ENCODE peak calls at places on chromosomes 6 and 20, in ten cellular contexts. A, T, U, E, B, D, F, S, C and Y are unnamed samples. For H3K4me1 and H3K9me3, the result is how much of the 10 kb centered on the place peaks cover.

GRCh38 chr6:9295641-9296040 is 860.3 kb upstream of the SLC35B3 start:
- DNase-seq in A (no peak), T (no peak), U (no peak), E (no peak), B (no peak), D (no peak), F (no peak), S (no peak), C (no peak), Y (no peak)

GRCh38 chr6:160264213-160264612 is 5.6 kb upstream of the SLC22A2 start:
- DNase-seq in A (no peak), T (no peak), U (no peak), E (no peak), B (no peak), D (no peak), F (no peak), S (peak), C (no peak), Y (no peak)

GRCh38 chr6:36757206-36757605 is 59.6 kb downstream of the RAB44 start:
- DNase-seq in A (no peak), T (no peak), U (no peak), E (no peak), B (no peak), D (no peak), F (no peak), S (peak), C (peak), Y (no peak)

GRCh38 chr6:47922391-47922790 is 140.6 kb downstream of the OPN5 start:
- DNase-seq in A (no peak), T (peak), U (no peak), E (peak), B (no peak), D (no peak), F (no peak), S (no peak), C (no peak), Y (no peak)

GRCh38 chr6:137389150-137389664 is 105.0 kb downstream of the OLIG3 start:
- DNase-seq in A (no peak), T (no peak), U (no peak), E (no peak), B (no peak), D (no peak), F (no peak), S (peak), C (peak), Y (no peak)

GRCh38 chr20:1283522-1284210 is 17.6 kb downstream of the SNPH start:
- DNase-seq in A (no peak), T (peak), U (peak), E (no peak), B (no peak), D (no peak), F (no peak), S (no peak), C (no peak), Y (no peak)

GRCh38 chr6:100093405-100093804 is 99.4 kb upstream of the MCHR2 start:
- DNase-seq in A (no peak), T (no peak), U (no peak), E (no peak), B (no peak), D (no peak), F (no peak), S (no peak), C (no peak), Y (peak)

GRCh38 chr6:166381733-166382499 is 824 bp downstream of the MPC1 start:
- DNase-seq in A (peak), T (peak), U (peak), E (peak), B (peak), D (peak), F (peak), S (peak), C (peak), Y (peak)

GRCh38 chr6:168041928-168042327 is 37.1 kb downstream of the FRMD1 start:
- DNase-seq in A (peak), T (no peak), U (no peak), E (no peak), B (no peak), D (peak), F (no peak), S (no peak), C (no peak), Y (no peak)

GRCh38 chr6:11143394-11144371 is 32.2 kb upstream of the ERVFRD-1 start:
- DNase-seq in A (peak), T (peak), U (peak), E (no peak), B (peak), D (peak), F (peak), S (peak), C (no peak), Y (peak)

GRCh38 chr20:38970302-38970701 is 8.2 kb downstream of the DHX35 start:
- DNase-seq in A (no peak), T (peak), U (peak), E (no peak), B (no peak), D (no peak), F (peak), S (peak), C (no peak), Y (no peak)

GRCh38 chr6:15274696-15275387 is 29.0 kb downstream of the JARID2 start:
- DNase-seq in A (no peak), T (peak), U (no peak), E (no peak), B (no peak), D (no peak), F (no peak), S (no peak), C (no peak), Y (no peak)

GRCh38 chr6:92715991-92716390 is 703.4 kb downstream of the EPHA7 start:
- DNase-seq in A (no peak), T (peak), U (no peak), E (no peak), B (no peak), D (no peak), F (no peak), S (no peak), C (no peak), Y (no peak)

GRCh38 chr20:24694157-24694726 is 224.8 kb downstream of the SYNDIG1 start:
- DNase-seq in A (peak), T (no peak), U (no peak), E (no peak), B (peak), D (no peak), F (no peak), S (no peak), C (no peak), Y (no peak)

GRCh38 chr20:8121666-8122065 is 10.4 kb upstream of the PLCB1 start:
- DNase-seq in A (no peak), T (no peak), U (no peak), E (no peak), B (no peak), D (no peak), F (no peak), S (no peak), C (no peak), Y (no peak)

GRCh38 chr20:5974531-5974930 is 24.1 kb downstream of the MCM8 start:
- DNase-seq in A (no peak), T (no peak), U (no peak), E (no peak), B (no peak), D (no peak), F (peak), S (no peak), C (no peak), Y (no peak)

GRCh38 chr6:144758602-144759001 is 473.5 kb downstream of the UTRN start:
- DNase-seq in A (no peak), T (peak), U (no peak), E (no peak), B (no peak), D (no peak), F (peak), S (peak), C (no peak), Y (no peak)

GRCh38 chr6:36753671-36754485 is 56.3 kb downstream of the RAB44 start:
- DNase-seq in A (no peak), T (no peak), U (no peak), E (no peak), B (no peak), D (no peak), F (no peak), S (no peak), C (no peak), Y (no peak)

GRCh38 chr6:130452336-130452735 is 86.5 kb downstream of the TMEM200A start:
- DNase-seq in A (no peak), T (no peak), U (no peak), E (no peak), B (no peak), D (no peak), F (no peak), S (no peak), C (no peak), Y (no peak)

GRCh38 chr20:46056027-46056833 is 27.2 kb downstream of the SLC12A5 start:
- DNase-seq in A (no peak), T (no peak), U (no peak), E (no peak), B (no peak), D (no peak), F (no peak), S (no peak), C (no peak), Y (no peak)

GRCh38 chr20:46058656-46059281 is 29.8 kb downstream of the SLC12A5 start:
- DNase-seq in A (no peak), T (no peak), U (no peak), E (peak), B (no peak), D (no peak), F (peak), S (no peak), C (no peak), Y (no peak)

GRCh38 chr20:46060301-46060881 is 29.4 kb downstream of the NCOA5 start:
- DNase-seq in A (no peak), T (no peak), U (no peak), E (no peak), B (no peak), D (no peak), F (no peak), S (no peak), C (no peak), Y (no peak)

GRCh38 chr20:46056970-46057855 is 28.2 kb downstream of the SLC12A5 start:
- DNase-seq in A (no peak), T (peak), U (peak), E (peak), B (peak), D (no peak), F (peak), S (no peak), C (no peak), Y (peak)

DNA sequence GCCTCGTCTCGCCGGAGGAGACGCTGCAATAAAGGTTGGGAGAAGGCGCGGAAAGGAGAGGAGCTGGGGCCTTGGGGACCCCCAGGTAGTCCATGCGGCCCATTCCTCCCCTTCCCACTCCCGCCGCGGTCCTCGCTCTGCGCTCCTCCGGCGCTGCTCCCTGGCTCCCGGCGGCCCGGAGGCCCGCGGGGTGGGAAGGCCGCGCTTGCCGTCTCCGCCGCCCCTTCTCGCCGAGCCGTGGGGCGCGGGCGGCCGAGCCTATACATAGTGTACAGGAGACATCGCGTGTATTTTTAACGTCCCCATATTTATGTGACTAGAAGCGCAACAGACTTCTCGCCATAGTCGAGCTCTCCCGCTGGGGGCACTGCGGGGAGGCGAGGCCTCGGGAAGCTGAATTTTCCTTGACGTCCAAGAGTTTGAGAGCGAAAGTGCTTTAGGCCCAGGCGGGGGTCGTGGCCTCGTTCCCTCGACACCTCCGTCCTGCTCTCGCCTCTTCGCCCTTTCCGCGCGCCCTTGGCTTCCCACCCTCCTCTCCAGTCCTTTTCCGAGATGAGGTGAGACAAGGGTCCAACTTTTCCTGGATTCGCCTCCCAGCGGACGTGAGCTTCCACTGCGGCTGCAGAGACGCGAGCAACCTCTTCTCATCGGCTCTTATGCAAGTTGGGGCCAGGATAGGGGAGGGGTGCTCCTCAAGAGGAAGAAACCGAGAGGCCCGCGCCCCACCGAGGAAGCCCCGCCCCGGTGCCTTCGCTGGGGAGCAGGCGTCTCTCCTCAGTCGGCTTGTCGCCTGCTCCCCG is 29.0 kb downstream of the SLC12A5 start:
- DNase-seq in A (peak), T (peak), U (peak), E (peak), B (no peak), D (no peak), F (peak), S (no peak), C (no peak), Y (peak)
- H3K4me3 ChIP-seq in A (peak), T (peak), U (no peak), E (peak), B (peak), D (no peak), F (peak), S (no peak), C (no peak), Y (no peak)

GRCh38 chr6:148343383-148343782 is 745 bp downstream of the SASH1 start:
- DNase-seq in A (no peak), T (no peak), U (peak), E (no peak), B (no peak), D (no peak), F (peak), S (no peak), C (no peak), Y (no peak)

GRCh38 chr6:148345578-148345977 is 2.9 kb downstream of the SASH1 start:
- DNase-seq in A (no peak), T (no peak), U (no peak), E (no peak), B (no peak), D (no peak), F (no peak), S (no peak), C (no peak), Y (no peak)

GRCh38 chr6:148343028-148343374 is 363 bp downstream of the SASH1 start:
- DNase-seq in A (no peak), T (no peak), U (peak), E (no peak), B (peak), D (no peak), F (no peak), S (no peak), C (no peak), Y (no peak)

GRCh38 chr6:148347076-148348054 is 4.7 kb downstream of the SASH1 start:
- DNase-seq in A (no peak), T (no peak), U (no peak), E (no peak), B (no peak), D (no peak), F (no peak), S (no peak), C (no peak), Y (no peak)

DNA sequence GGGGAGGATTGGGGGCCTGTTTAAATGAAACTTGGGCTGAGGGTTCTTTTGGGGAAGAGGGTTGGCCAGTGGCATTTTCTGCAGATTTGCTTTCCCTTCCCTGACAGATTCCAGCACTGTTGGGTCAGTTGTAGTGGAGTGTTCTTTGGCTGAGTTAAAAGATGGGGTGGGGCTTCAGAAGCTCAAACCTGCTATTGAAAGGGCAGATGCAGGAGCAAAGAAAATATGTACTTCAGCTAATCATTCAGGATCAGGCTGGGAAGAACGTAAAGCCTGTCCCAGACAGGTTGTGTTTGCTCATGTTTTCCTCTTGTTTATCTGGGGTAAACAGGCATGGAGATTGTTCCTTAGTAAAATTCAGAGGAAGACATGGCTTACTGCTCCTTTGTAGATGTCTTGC is 2.5 kb downstream of the SASH1 start:
- DNase-seq in A (no peak), T (no peak), U (no peak), E (no peak), B (no peak), D (no peak), F (no peak), S (no peak), C (no peak), Y (no peak)
- H3K4me1 ChIP-seq in A (under half), T (under half), U (under half), E (half or more), B (under half), D (under half), F (under half), S (under half), C (under half), Y (under half)

GRCh38 chr20:46458891-46459750 is 52.7 kb upstream of the ELMO2 start:
- DNase-seq in A (peak), T (peak), U (no peak), E (peak), B (peak), D (no peak), F (no peak), S (peak), C (no peak), Y (peak)
- H3K9me3 ChIP-seq in A (under half), T (under half), U (under half), E (under half), B (under half), D (under half), F (under half), S (under half), C (under half), Y (under half)

DNA sequence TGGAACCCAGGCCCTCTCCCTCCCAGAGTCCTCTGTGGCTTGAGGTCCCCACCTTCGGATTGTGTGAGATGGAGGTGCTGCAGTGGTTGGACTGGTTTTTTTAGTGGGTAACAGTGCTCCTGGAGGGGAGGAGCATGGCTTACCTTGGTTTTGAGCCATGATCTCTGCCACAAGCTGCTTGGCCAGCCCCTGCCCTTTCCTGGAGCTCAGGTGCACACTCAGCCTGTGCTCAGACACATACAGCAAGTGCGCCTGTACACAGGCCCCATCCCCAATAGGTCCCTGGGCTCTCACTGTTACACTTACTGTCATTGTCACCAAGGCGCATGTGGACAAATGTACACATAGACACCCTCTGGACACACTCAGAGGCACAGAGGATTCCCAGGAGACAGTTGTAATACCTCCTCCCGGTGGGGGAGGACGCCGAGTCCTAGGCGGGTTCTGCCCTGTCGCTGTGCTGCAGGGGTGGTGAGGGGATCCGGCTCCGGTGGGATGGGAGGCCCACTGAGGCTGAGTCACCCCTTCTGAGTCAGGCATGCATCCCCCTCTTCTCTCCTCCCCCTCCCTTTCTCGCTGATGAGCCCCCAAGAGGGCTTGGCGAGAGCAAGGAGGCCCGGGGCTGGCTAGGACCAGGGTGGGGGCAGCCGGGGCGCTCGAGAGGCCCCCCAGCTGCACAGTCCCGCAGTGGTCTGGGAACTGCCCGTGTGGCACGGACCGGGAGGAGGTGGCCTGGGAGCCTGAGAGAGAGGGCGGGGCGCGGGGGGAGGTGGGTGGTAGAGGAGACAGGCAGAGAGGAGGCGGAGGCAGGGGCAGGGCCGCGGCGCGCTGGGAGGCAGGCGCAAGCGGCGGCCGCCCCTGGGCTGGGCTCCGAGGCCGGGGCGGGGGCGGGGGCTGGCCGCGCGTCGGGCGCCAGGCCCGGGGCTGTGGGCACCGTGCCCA is 515 bp upstream of the EPB41L1 start:
- DNase-seq in A (peak), T (peak), U (peak), E (peak), B (peak), D (peak), F (peak), S (peak), C (no peak), Y (peak)
- H3K4me3 ChIP-seq in A (peak), T (peak), U (peak), E (peak), B (peak), D (peak), F (peak), S (peak), C (no peak), Y (peak)

DNA sequence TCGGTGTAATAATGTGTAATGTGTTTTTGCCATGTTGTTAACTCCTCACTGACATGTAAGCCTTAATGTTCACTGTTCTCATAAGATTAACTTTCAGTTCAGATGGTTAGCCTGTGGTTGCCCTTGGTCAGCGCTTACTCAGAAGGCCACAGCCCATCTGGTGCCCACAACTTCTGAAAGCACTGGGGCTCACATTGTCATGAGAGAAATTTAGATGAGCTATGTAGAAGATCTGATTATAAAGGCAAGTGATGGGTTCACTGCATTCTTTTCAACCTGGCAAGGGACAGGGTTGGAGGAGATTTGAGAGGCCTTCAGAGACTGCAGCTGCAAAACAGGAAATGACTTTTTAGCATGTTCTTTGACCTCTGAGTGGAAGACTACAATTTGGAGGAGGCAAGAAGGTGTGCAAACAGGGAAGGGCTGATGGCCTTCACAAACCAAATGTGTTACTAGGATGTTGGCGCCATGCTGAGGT is 242.3 kb upstream of the SUPT3H start:
- DNase-seq in A (no peak), T (peak), U (no peak), E (no peak), B (no peak), D (no peak), F (peak), S (no peak), C (no peak), Y (no peak)
- H3K4me1 ChIP-seq in A (under half), T (under half), U (under half), E (under half), B (under half), D (under half), F (under half), S (under half), C (under half), Y (under half)